ENCODE peak calls at places on chromosome 7, in seven cellular contexts. Y is AG04449; H is fibroblast of lung; B is CD8-positive, alpha-beta T cell; S is mammary epithelial cell; D is heart right ventricle; M is kidney. V is an unnamed sample.

GRCh38 chr7:68417659-68418058 is 1180.6 kb upstream of the AUTS2 start:
- DNase-seq in Y (no peak), H (no peak), B (no peak), S (no peak), D (no peak), M (no peak), V (no peak)

GRCh38 chr7:71402684-71403083 is 270.7 kb downstream of the GALNT17 start:
- DNase-seq in Y (no peak), H (no peak), B (no peak), S (no peak), D (no peak), M (no peak), V (no peak)

GRCh38 chr7:154792436-154793055 is 210.4 kb downstream of the PAXIP1 start:
- DNase-seq in Y (no peak), H (no peak), B (no peak), S (no peak), D (no peak), M (no peak), V (no peak)

GRCh38 chr7:131076032-131076431 is 251.6 kb upstream of the MKLN1 start:
- DNase-seq in Y (peak), H (peak), B (no peak), S (peak), D (no peak), M (no peak), V (no peak)

GRCh38 chr7:148856035-148856881 is 27.8 kb downstream of the EZH2 start:
- DNase-seq in Y (no peak), H (peak), B (peak), S (peak), D (peak), M (no peak), V (no peak)

GRCh38 chr7:112192236-112193154 is 13.7 kb downstream of the DOCK4 start:
- DNase-seq in Y (no peak), H (peak), B (no peak), S (peak), D (peak), M (no peak), V (no peak)

GRCh38 chr7:80218723-80219122 is 84.1 kb downstream of the GNAI1 start:
- DNase-seq in Y (peak), H (peak), B (no peak), S (peak), D (no peak), M (no peak), V (peak)

GRCh38 chr7:69510114-69510513 is 88.2 kb upstream of the AUTS2 start:
- DNase-seq in Y (no peak), H (no peak), B (no peak), S (no peak), D (no peak), M (no peak), V (no peak)

GRCh38 chr7:27191716-27192545 is 6.9 kb upstream of the HOXA11 start:
- DNase-seq in Y (no peak), H (no peak), B (no peak), S (no peak), D (no peak), M (peak), V (no peak)

GRCh38 chr7:96596120-96596826 is 113.4 kb downstream of the SEM1 start:
- DNase-seq in Y (no peak), H (peak), B (no peak), S (peak), D (no peak), M (no peak), V (no peak)

GRCh38 chr7:121079425-121080169 is 91.1 kb downstream of the CPED1 start:
- DNase-seq in Y (no peak), H (peak), B (no peak), S (no peak), D (no peak), M (no peak), V (no peak)

GRCh38 chr7:129168219-129168991 is 20.0 kb upstream of the SMO start:
- DNase-seq in Y (no peak), H (no peak), B (no peak), S (no peak), D (no peak), M (no peak), V (no peak)
- H3K4me3 ChIP-seq in Y (peak), H (no peak), B (peak), S (no peak), D (no peak), M (no peak), V (no peak)

DNA sequence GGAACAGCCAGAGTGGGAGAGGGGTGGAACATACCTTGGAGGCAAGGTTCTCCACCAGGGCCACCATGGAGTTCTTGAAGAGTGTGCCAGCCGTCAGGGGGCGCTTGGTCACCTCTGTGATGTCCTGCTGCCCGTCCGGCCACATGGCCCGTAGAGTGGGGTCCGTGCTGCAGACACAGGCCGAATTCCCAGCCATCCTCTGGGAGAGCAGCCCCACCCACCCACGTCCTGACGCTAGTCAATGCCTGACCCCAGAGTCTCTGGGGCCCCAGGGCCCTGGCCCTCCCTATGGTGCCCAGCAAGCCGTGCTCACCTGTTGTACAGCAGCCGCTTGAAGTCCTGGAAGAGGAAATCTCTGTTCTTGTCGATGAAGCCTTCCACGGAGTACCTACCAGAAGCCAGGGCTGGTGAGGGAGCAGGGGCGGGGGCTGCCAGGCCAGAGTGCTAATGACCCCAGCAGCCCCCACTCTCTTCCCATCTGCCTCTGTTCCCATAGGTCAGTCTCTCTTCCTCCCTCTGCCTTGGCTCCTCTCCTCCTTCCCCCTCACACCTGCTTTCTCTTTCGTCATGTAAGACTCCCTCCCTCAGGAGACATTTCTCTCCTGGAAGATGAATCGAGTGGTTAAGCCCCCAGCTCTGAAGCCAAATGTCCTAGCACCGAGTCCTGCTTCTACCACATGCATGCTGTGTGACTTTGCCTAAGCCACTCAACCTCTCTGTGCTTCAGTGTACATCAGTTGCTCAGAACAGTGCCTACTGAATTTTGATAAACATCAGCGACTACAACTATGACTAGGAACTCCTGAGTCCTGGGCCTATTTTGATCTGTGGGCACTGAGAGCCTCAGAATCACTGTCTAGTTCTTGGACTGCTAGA is 11.0 kb downstream of the MYO1G start:
- DNase-seq in Y (no peak), H (peak), B (no peak), S (no peak), D (no peak), M (peak), V (no peak)
- TF ChIP-seq CTCF in Y (peak), H (peak), B (no peak), S (no peak), D (peak), M (peak), V (peak)

GRCh38 chr7:81666209-81666608 is 103.6 kb downstream of the HGF start:
- DNase-seq in Y (no peak), H (peak), B (no peak), S (no peak), D (no peak), M (no peak), V (no peak)

GRCh38 chr7:81659697-81660395 is 110.0 kb downstream of the HGF start:
- DNase-seq in Y (no peak), H (no peak), B (no peak), S (no peak), D (no peak), M (no peak), V (no peak)

GRCh38 chr7:81662531-81662930 is 107.3 kb downstream of the HGF start:
- DNase-seq in Y (no peak), H (no peak), B (no peak), S (no peak), D (no peak), M (no peak), V (no peak)

GRCh38 chr7:81665236-81665635 is 104.6 kb downstream of the HGF start:
- DNase-seq in Y (no peak), H (no peak), B (no peak), S (no peak), D (no peak), M (no peak), V (no peak)

GRCh38 chr7:81664304-81664703 is 105.5 kb downstream of the HGF start:
- DNase-seq in Y (no peak), H (no peak), B (no peak), S (no peak), D (no peak), M (no peak), V (no peak)
- H3K4me3 ChIP-seq in Y (no peak), H (no peak), B (no peak), S (no peak), D (no peak), M (no peak), V (no peak)

GRCh38 chr7:134729895-134730294 is 49.5 kb upstream of the CALD1 start:
- DNase-seq in Y (no peak), H (no peak), B (no peak), S (no peak), D (no peak), M (no peak), V (no peak)

GRCh38 chr7:134727711-134728110 is 51.7 kb upstream of the CALD1 start:
- DNase-seq in Y (no peak), H (no peak), B (no peak), S (no peak), D (no peak), M (no peak), V (no peak)

GRCh38 chr7:134731616-134732015 is 47.8 kb upstream of the CALD1 start:
- DNase-seq in Y (no peak), H (no peak), B (no peak), S (no peak), D (no peak), M (no peak), V (no peak)

GRCh38 chr7:134732739-134733138 is 46.7 kb upstream of the CALD1 start:
- DNase-seq in Y (no peak), H (no peak), B (no peak), S (no peak), D (no peak), M (no peak), V (no peak)

GRCh38 chr7:134730359-134730758 is 49.1 kb upstream of the CALD1 start:
- DNase-seq in Y (peak), H (peak), B (no peak), S (no peak), D (no peak), M (no peak), V (no peak)
- TF ChIP-seq CTCF in Y (no peak), H (no peak), B (no peak), S (no peak), D (no peak), M (no peak), V (no peak)

GRCh38 chr7:19773361-19773760 is at the start of gene TMEM196:
- DNase-seq in Y (no peak), H (no peak), B (no peak), S (no peak), D (no peak), M (no peak), V (no peak)
- H3K4me3 ChIP-seq in Y (no peak), H (no peak), B (no peak), S (peak), D (no peak), M (peak), V (no peak)

GRCh38 chr7:106768324-106768751 is 96.7 kb upstream of the PIK3CG start:
- DNase-seq in Y (no peak), H (no peak), B (no peak), S (no peak), D (no peak), M (no peak), V (no peak)
- TF ChIP-seq CTCF in Y (no peak), H (no peak), B (no peak), S (no peak), D (no peak), M (no peak), V (no peak)

V was measured in AG09309.